ENCODE peak calls at places on chromosomes 13 and 19, in seven cellular contexts. U is BJ; O is endothelial cell; P is stimulated activated CD4-positive, alpha-beta T cell treated with anti-CD3 and anti-CD28 coated beads, Interleukin-1b, Interleukin-23, amount 100 ng/mL, for 24 hours; X is GM04504; T is fibroblast of lung; H is KG1. N is an unnamed sample.

GRCh38 chr19:30498707-30499106 is 126.5 kb downstream of the ZNF536 start:
- DNase-seq in U (no peak), O (peak; percentile 24), P (no peak), X (no peak), T (no peak), H (no peak), N (no peak)

GRCh38 chr19:51607077-51607476 is 23.1 kb downstream of the SIGLEC5 start:
- DNase-seq in U (no peak), O (no peak), P (peak; percentile 32), X (no peak), T (no peak), H (no peak), N (no peak)

GRCh38 chr13:44058586-44059238 is 179.0 kb downstream of the LACC1 start:
- DNase-seq in U (no peak), O (no peak), P (no peak), X (no peak), T (no peak), H (no peak), N (no peak)

GRCh38 chr13:38180100-38180499 is 169.6 kb upstream of the UFM1 start:
- DNase-seq in U (peak; percentile 15), O (no peak), P (no peak), X (peak; percentile 18), T (no peak), H (no peak), N (no peak)

GRCh38 chr13:114248011-114248410 is 13.3 kb downstream of the CDC16 start:
- DNase-seq in U (peak; percentile 81), O (no peak), P (no peak), X (peak; percentile 48), T (no peak), H (no peak), N (no peak)

GRCh38 chr13:95455782-95456181 is 96.7 kb upstream of the CLDN10 start:
- DNase-seq in U (no peak), O (no peak), P (no peak), X (no peak), T (no peak), H (no peak), N (no peak)

GRCh38 chr19:8484331-8484894 is 18.0 kb downstream of the PRAM1 start:
- DNase-seq in U (no peak), O (no peak), P (no peak), X (no peak), T (no peak), H (no peak), N (no peak)

GRCh38 chr19:6737873-6738725 is 719 bp upstream of the GPR108 start:
- DNase-seq in U (no peak), O (peak; percentile 63), P (peak; percentile 73), X (peak; percentile 60), T (peak; percentile 84), H (peak; percentile 75), N (no peak)

GRCh38 chr13:109095126-109095525 is 465.7 kb downstream of the MYO16 start:
- DNase-seq in U (no peak), O (no peak), P (no peak), X (no peak), T (no peak), H (no peak), N (no peak)

GRCh38 chr13:51158923-51159322 is 47.8 kb upstream of the C13orf42 start:
- DNase-seq in U (no peak), O (no peak), P (no peak), X (peak; percentile 2), T (peak; percentile 2), H (no peak), N (no peak)

GRCh38 chr13:80962173-80962572 is 621.2 kb upstream of the SPRY2 start:
- DNase-seq in U (no peak), O (no peak), P (no peak), X (no peak), T (no peak), H (no peak), N (no peak)

GRCh38 chr19:45293682-45294081 is 29.0 kb downstream of the CKM start:
- DNase-seq in U (no peak), O (no peak), P (no peak), X (no peak), T (no peak), H (no peak), N (no peak)

GRCh38 chr13:87669379-87669978 is 1.7 kb upstream of the SLITRK5 start:
- DNase-seq in U (no peak), O (no peak), P (no peak), X (no peak), T (peak; percentile 76), H (peak; percentile 71), N (no peak)

GRCh38 chr13:75217949-75218348 is 264.0 kb downstream of the TBC1D4 start:
- DNase-seq in U (peak; percentile 19), O (no peak), P (no peak), X (peak; percentile 76), T (peak; percentile 28), H (no peak), N (no peak)

GRCh38 chr19:5870986-5871394 is 650 bp upstream of the FUT5 start:
- DNase-seq in U (no peak), O (no peak), P (no peak), X (no peak), T (peak; percentile 52), H (no peak), N (no peak)

GRCh38 chr13:74466015-74466414 is 331.8 kb upstream of the KLF12 start:
- DNase-seq in U (no peak), O (no peak), P (no peak), X (no peak), T (no peak), H (no peak), N (no peak)

GRCh38 chr13:91520952-91521351 is 122.5 kb downstream of the GPC5 start:
- DNase-seq in U (no peak), O (no peak), P (no peak), X (no peak), T (peak; percentile 14), H (no peak), N (no peak)

GRCh38 chr19:30342901-30343300 is 29.3 kb upstream of the ZNF536 start:
- DNase-seq in U (no peak), O (no peak), P (no peak), X (no peak), T (no peak), H (no peak), N (no peak)

GRCh38 chr19:32302778-32303177 is 42.6 kb upstream of the ZNF507 start:
- DNase-seq in U (no peak), O (no peak), P (no peak), X (no peak), T (no peak), H (no peak), N (no peak)

GRCh38 chr13:21009036-21009435 is 52.4 kb downstream of the LATS2 start:
- DNase-seq in U (no peak), O (no peak), P (no peak), X (no peak), T (no peak), H (no peak), N (no peak)

GRCh38 chr19:2984196-2984490 is 6.8 kb downstream of the TLE6 start:
- DNase-seq in U (no peak), O (no peak), P (no peak), X (peak; percentile 23), T (no peak), H (no peak), N (no peak)

GRCh38 chr13:99798756-99799155 is 172.8 kb downstream of the ZIC5 start:
- DNase-seq in U (no peak), O (no peak), P (no peak), X (no peak), T (no peak), H (no peak), N (no peak)

GRCh38 chr13:85557651-85558050 is 241.6 kb downstream of the SLITRK6 start:
- DNase-seq in U (no peak), O (no peak), P (no peak), X (no peak), T (peak; percentile 15), H (no peak), N (no peak)

GRCh38 chr13:99307247-99307646 is at the start of gene GPR183:
- DNase-seq in U (no peak), O (no peak), P (no peak), X (no peak), T (no peak), H (peak; percentile 44), N (no peak)

GRCh38 chr13:66424417-66424816 is 805.7 kb downstream of the PCDH9 start:
- DNase-seq in U (peak; percentile 18), O (no peak), P (no peak), X (no peak), T (peak; percentile 69), H (no peak), N (no peak)

GRCh38 chr19:1237027-1237659 is 662 bp downstream of the CBARP start:
- DNase-seq in U (no peak), O (no peak), P (no peak), X (no peak), T (no peak), H (no peak), N (no peak)

GRCh38 chr19:45514376-45515051 is 7.2 kb downstream of the VASP start:
- DNase-seq in U (no peak), O (no peak), P (no peak), X (no peak), T (no peak), H (no peak), N (no peak)

GRCh38 chr13:74251778-74252519 is 117.7 kb upstream of the KLF12 start:
- DNase-seq in U (no peak), O (no peak), P (no peak), X (no peak), T (peak; percentile 25), H (no peak), N (no peak)

N was measured in mesothelial cell of epicardium.